ENCODE peak calls at places on chromosomes 2 and 18, in six cellular contexts. V is pancreas, H is IMR-90, Z is cardiac muscle cell, F is transverse colon, K is left ventricle myocardium inferior. B is an unnamed sample.

GRCh38 chr18:44096016-44096415 is 584.7 kb upstream of the SETBP1 start:
- DNase-seq in F (no peak), Z (peak), H (no peak), K (no peak), V (no peak), B (no peak)

GRCh38 chr2:101718993-101719571 is 21.6 kb downstream of the MAP4K4 start:
- DNase-seq in H (peak), F (no peak), Z (no peak), V (no peak), K (no peak), B (no peak)

GRCh38 chr18:13163167-13163927 is 55.2 kb upstream of the LDLRAD4 start:
- DNase-seq in K (no peak), F (no peak), H (peak), Z (no peak), V (no peak), B (no peak)

GRCh38 chr2:38315707-38316333 is 61.3 kb downstream of the ATL2 start:
- DNase-seq in Z (peak), H (peak), V (no peak), F (no peak), K (no peak), B (no peak)

GRCh38 chr2:105387225-105387624 is 11.6 kb downstream of the FHL2 start:
- DNase-seq in H (no peak), F (peak), Z (no peak), V (no peak), K (no peak), B (no peak)

GRCh38 chr2:203623616-203624015 is 82.8 kb upstream of the CD28 start:
- DNase-seq in K (no peak), H (peak), F (no peak), V (no peak), Z (no peak), B (no peak)

GRCh38 chr2:25981596-25982272 is 563 bp downstream of the KIF3C start:
- DNase-seq in F (no peak), Z (peak), V (peak), H (no peak), K (no peak), B (no peak)

GRCh38 chr2:170817247-170817998 is 736 bp downstream of the GAD1 start:
- DNase-seq in Z (no peak), V (peak), F (no peak), H (peak), K (no peak), B (peak)

GRCh38 chr2:215921884-215922283 is 91.5 kb downstream of the MREG start:
- DNase-seq in V (no peak), K (no peak), H (peak), F (no peak), Z (peak), B (no peak)

GRCh38 chr2:187552959-187553681 is 1.1 kb downstream of the TFPI start:
- DNase-seq in H (peak), F (no peak), Z (peak), V (no peak), K (no peak), B (no peak)

GRCh38 chr2:210169871-210170441 is 1.3 kb downstream of the KANSL1L start:
- DNase-seq in K (no peak), V (no peak), H (peak), Z (peak), F (no peak), B (peak)

GRCh38 chr18:75114231-75114630 is 94.7 kb downstream of the PTGR3 start:
- DNase-seq in Z (no peak), V (no peak), F (no peak), K (no peak), H (no peak), B (no peak)

GRCh38 chr2:134372141-134372540 is 118.3 kb downstream of the MGAT5 start:
- DNase-seq in Z (peak), H (peak), F (no peak), K (no peak), V (no peak), B (no peak)

GRCh38 chr18:56433919-56434318 is 204.5 kb downstream of the TXNL1 start:
- DNase-seq in Z (no peak), F (no peak), K (no peak), V (no peak), H (no peak), B (no peak)

GRCh38 chr2:177984739-177985138 is 87.8 kb downstream of the PDE11A start:
- DNase-seq in H (peak), F (peak), K (no peak), V (no peak), Z (no peak), B (no peak)

GRCh38 chr18:63559567-63560491 is 17.7 kb downstream of the SERPINB12 start:
- DNase-seq in F (no peak), H (no peak), V (no peak), Z (no peak), K (no peak), B (no peak)

GRCh38 chr2:8268172-8268783 is 413.6 kb upstream of the ID2 start:
- DNase-seq in F (no peak), V (no peak), Z (peak), K (peak), H (no peak), B (no peak)

GRCh38 chr18:64710105-64710861 is 561.4 kb upstream of the LINC00305 start:
- DNase-seq in H (no peak), Z (no peak), V (no peak), K (no peak), F (no peak), B (no peak)

GRCh38 chr2:218981390-218982311 is 3.3 kb downstream of the FEV start:
- DNase-seq in F (peak), K (no peak), Z (peak), V (peak), H (peak), B (no peak)

GRCh38 chr2:225030089-225030653 is 12.1 kb downstream of the DOCK10 start:
- DNase-seq in V (no peak), K (no peak), F (no peak), Z (no peak), H (no peak), B (no peak)

GRCh38 chr2:201931955-201932354 is 101.7 kb upstream of the FZD7 start:
- DNase-seq in Z (no peak), H (peak), V (no peak), K (no peak), F (no peak), B (no peak)

GRCh38 chr2:30232027-30232800 is 880 bp downstream of the LBH start:
- DNase-seq in Z (peak), K (peak), V (peak), H (peak), F (peak), B (peak)

GRCh38 chr2:44450082-44450481 is 88.3 kb downstream of the CAMKMT start:
- DNase-seq in K (no peak), V (no peak), F (no peak), Z (no peak), H (no peak), B (no peak)

DNA sequence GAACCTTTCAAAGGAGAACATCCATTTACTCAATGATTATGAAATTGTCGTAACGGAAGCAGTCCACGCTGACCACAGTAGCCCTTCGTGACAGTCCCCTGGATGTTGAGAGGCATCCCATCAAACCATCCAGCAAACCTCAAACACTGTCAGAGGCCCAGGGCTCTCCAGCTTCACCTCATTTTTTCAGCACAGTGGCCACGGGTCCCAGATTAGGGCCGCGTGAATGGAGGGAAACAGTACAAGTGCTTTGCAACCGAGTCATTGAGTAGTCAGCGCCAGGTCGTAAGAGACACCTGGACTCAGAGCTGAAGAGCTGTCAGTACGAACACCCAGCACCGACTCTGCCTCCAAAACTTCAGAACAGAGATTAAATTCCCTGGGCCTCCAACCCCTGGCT is 552.5 kb upstream of the SALL3 start:
- DNase-seq in K (no peak), H (no peak), V (no peak), F (no peak), Z (no peak), B (no peak)
- H3K4me3 ChIP-seq in K (no peak), H (no peak), V (no peak), F (no peak), Z (no peak), B (no peak)

DNA sequence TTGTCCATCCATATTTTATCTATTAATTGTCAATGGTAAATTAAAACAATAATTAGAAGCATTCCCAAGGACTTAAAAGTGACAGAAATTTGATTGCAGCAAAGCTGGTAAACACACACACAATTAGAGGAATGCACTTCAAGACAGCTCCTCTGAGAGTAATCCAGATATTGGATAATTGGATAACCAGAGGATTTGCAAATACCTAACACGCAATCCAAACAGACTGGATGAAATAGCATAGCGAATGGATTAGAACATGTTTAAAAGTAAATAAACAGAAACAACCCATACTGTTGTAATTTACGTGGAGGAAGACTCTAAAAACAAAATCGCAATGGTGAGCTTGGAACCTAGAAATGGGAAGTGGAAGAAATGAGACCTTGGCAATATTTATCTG is 239.8 kb downstream of the METTL4 start:
- DNase-seq in V (no peak), Z (no peak), K (no peak), H (no peak), F (no peak), B (no peak)
- H3K4me3 ChIP-seq in V (no peak), Z (no peak), K (no peak), H (no peak), F (no peak), B (no peak)

DNA sequence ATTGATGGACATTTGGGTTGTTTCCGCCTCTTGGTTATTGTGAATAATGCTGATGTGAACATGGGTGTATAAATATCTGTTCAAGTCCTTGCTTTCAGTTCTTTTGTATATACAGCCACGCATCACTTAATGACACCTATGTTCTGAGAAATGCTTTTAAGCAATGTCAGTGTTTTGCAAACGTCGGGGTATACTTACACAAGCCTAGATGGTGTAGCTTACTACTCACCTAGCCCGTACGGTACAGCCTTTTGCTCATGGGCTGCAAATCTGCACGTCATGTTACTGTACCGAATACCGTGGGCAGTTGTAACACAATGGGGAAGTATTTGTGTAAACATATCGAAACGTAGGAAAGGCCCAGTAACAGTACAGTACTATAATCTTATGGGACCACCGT is 12.3 kb downstream of the RALB start:
- DNase-seq in Z (no peak), H (no peak), F (no peak), V (no peak), K (no peak), B (peak)
- H3K4me3 ChIP-seq in Z (no peak), H (no peak), F (no peak), V (no peak), K (no peak), B (no peak)

DNA sequence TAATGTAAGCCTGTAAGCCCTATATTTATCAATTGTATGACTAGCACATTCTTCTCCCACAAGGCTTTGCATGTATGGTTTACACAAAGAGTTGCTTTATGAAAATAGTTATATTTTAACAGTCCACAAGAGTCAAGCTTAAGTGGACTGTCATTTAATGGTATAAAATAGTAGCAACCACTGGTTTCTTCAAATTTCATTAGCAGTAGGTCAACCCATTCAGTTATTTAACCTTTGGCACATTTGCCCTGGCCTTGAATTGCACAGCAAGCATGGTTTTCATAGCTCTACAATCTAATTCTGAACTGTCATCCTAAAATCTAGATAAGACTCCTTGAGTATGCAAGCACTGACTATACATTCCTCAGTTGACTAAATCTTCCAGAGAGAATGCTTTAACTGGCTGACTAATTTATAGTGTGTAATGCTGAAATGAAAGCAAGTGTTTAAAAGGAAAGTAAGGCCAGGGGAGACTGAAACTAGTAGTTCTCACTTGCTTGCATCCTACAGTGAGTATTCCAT is 1.8 kb downstream of the DPP4 start:
- DNase-seq in K (no peak), H (peak), V (no peak), F (no peak), Z (peak), B (no peak)
- H3K4me3 ChIP-seq in K (peak), H (peak), V (no peak), F (no peak), Z (no peak), B (no peak)

GRCh38 chr2:124755386-124755785 is 730.3 kb downstream of the CNTNAP5 start:
- DNase-seq in F (no peak), V (no peak), K (no peak), Z (peak), H (peak), B (no peak)
- H3K4me3 ChIP-seq in F (no peak), V (no peak), K (no peak), Z (no peak), H (no peak), B (no peak)

GRCh38 chr2:98465456-98466201 is 21.0 kb downstream of the INPP4A start:
- DNase-seq in F (peak), H (peak), Z (peak), V (peak), K (peak), B (peak)

GRCh38 chr2:98464772-98465310 is 20.2 kb downstream of the INPP4A start:
- DNase-seq in F (peak), H (no peak), Z (no peak), V (no peak), K (no peak), B (peak)

GRCh38 chr2:98463081-98463481 is 18.4 kb downstream of the INPP4A start:
- DNase-seq in F (peak), H (no peak), Z (no peak), V (no peak), K (no peak), B (no peak)

GRCh38 chr2:98463551-98463971 is 18.9 kb downstream of the INPP4A start:
- DNase-seq in Z (no peak), F (no peak), H (no peak), V (no peak), K (no peak), B (no peak)

GRCh38 chr2:98463988-98464771 is 19.5 kb downstream of the INPP4A start:
- DNase-seq in Z (no peak), V (no peak), F (peak), H (no peak), K (no peak), B (peak)
- H3K4me3 ChIP-seq in Z (no peak), V (no peak), F (no peak), H (no peak), K (no peak), B (no peak)

B was measured in GM06990.